ENCODE peak calls at places on chromosomes 5 and 9, in four cellular contexts. S is substantia nigra, T is HS-5, E is fibroblast of lung. R is an unnamed sample.

GRCh38 chr9:20989923-20990341 is 41.5 kb downstream of the HACD4 start:
- DNase-seq in S (peak; percentile 60), T (no peak), E (no peak), R (no peak)

GRCh38 chr5:94072116-94072515 is 330.7 kb upstream of the POU5F2 start:
- DNase-seq in S (no peak), T (no peak), E (peak; percentile 50), R (no peak)

GRCh38 chr5:109041319-109041718 is 293.6 kb downstream of the FER start:
- DNase-seq in S (no peak), T (no peak), E (no peak), R (no peak)

GRCh38 chr9:96122756-96123155 is 179.2 kb downstream of the HSD17B3 start:
- DNase-seq in S (no peak), T (no peak), E (peak; percentile 88), R (no peak)

GRCh38 chr5:132261881-132262845 is 4.7 kb downstream of the PDLIM4 start:
- DNase-seq in S (no peak), T (no peak), E (no peak), R (no peak)

GRCh38 chr9:127053057-127053821 is 69.2 kb downstream of the ANGPTL2 start:
- DNase-seq in S (no peak), T (no peak), E (peak; percentile 22), R (no peak)

GRCh38 chr9:104743377-104743985 is 4.0 kb upstream of the NIPSNAP3A start:
- DNase-seq in S (no peak), T (peak; percentile 50), E (peak; percentile 78), R (no peak)

GRCh38 chr9:127662617-127663016 is 44.2 kb upstream of the CFAP157 start:
- DNase-seq in S (no peak), T (no peak), E (no peak), R (no peak)

GRCh38 chr9:129604766-129605163 is 16.1 kb downstream of the C9orf50 start:
- DNase-seq in S (no peak), T (no peak), E (no peak), R (no peak)

GRCh38 chr5:172921906-172922305 is 37.3 kb upstream of the RPL26L1 start:
- DNase-seq in S (no peak), T (no peak), E (no peak), R (no peak)

GRCh38 chr5:133932441-133933168 is 35.8 kb downstream of the C5orf15 start:
- DNase-seq in S (no peak), T (no peak), E (no peak), R (no peak)

R was measured in natural killer cell.